ENCODE peak calls at places on chromosomes 13 and 19, in nine cellular contexts. A is stomach, E is transverse colon, T is K562, W is upper lobe of left lung, N is sigmoid colon, I is esophagus muscularis mucosa, X is H1, J is SK-N-SH. Y is an unnamed sample.

GRCh38 chr13:66803759-66804456 is 426.2 kb downstream of the PCDH9 start:
- DNase-seq in A (no peak), E (no peak), T (no peak), W (no peak), N (no peak), I (no peak), X (no peak), J (no peak), Y (no peak)

GRCh38 chr13:39961036-39961435 is 305.6 kb downstream of the COG6 start:
- DNase-seq in A (no peak), E (no peak), T (no peak), W (no peak), N (no peak), I (no peak), X (no peak), J (no peak), Y (no peak)

GRCh38 chr19:46813570-46814358 is 25.4 kb upstream of the SLC1A5 start:
- DNase-seq in A (peak; percentile 92), E (peak; percentile 61), T (no peak), W (no peak), N (peak; percentile 69), I (no peak), X (no peak), J (no peak), Y (peak; percentile 75)

GRCh38 chr13:20134732-20135131 is 26.1 kb downstream of the GJA3 start:
- DNase-seq in A (no peak), E (no peak), T (no peak), W (no peak), N (peak; percentile 47), I (no peak), X (no peak), J (no peak), Y (no peak)

GRCh38 chr13:104831823-104832222 is 1703.6 kb downstream of the EFNB2 start:
- DNase-seq in A (no peak), E (no peak), T (no peak), W (no peak), N (no peak), I (no peak), X (no peak), J (no peak), Y (no peak)

GRCh38 chr19:46860846-46861690 is at the start of gene ARHGAP35:
- DNase-seq in A (no peak), E (peak; percentile 43), T (peak; percentile 92), W (peak; percentile 94), N (no peak), I (no peak), X (no peak), J (peak; percentile 92), Y (peak; percentile 79)

GRCh38 chr13:26484196-26484595 is 73.3 kb upstream of the WASF3 start:
- DNase-seq in A (no peak), E (no peak), T (no peak), W (no peak), N (peak; percentile 30), I (no peak), X (no peak), J (no peak), Y (no peak)

GRCh38 chr19:39768334-39768733 is 10.3 kb upstream of the LEUTX start:
- DNase-seq in A (no peak), E (no peak), T (no peak), W (no peak), N (no peak), I (no peak), X (no peak), J (no peak), Y (no peak)

GRCh38 chr13:37791699-37792098 is 77.9 kb downstream of the TRPC4 start:
- DNase-seq in A (no peak), E (no peak), T (no peak), W (no peak), N (no peak), I (no peak), X (no peak), J (no peak), Y (no peak)

GRCh38 chr19:2315818-2316353 is 7.9 kb upstream of the LINGO3 start:
- DNase-seq in A (peak; percentile 65), E (peak; percentile 71), T (peak; percentile 66), W (peak; percentile 89), N (peak; percentile 85), I (peak; percentile 94), X (no peak), J (peak; percentile 95), Y (no peak)

GRCh38 chr13:49184621-49185020 is 35.5 kb upstream of the MLNR start:
- DNase-seq in A (no peak), E (no peak), T (no peak), W (no peak), N (no peak), I (no peak), X (peak; percentile 15), J (no peak), Y (no peak)

GRCh38 chr19:32677657-32678056 is 2.0 kb downstream of the RGS9BP start:
- DNase-seq in A (no peak), E (no peak), T (no peak), W (peak; percentile 77), N (no peak), I (no peak), X (no peak), J (no peak), Y (no peak)

GRCh38 chr19:55336101-55336500 is 3.6 kb upstream of the KMT5C start:
- DNase-seq in A (no peak), E (no peak), T (no peak), W (no peak), N (no peak), I (no peak), X (no peak), J (no peak), Y (no peak)
- TF ChIP-seq EP300 in A (no peak), E (no peak), T (no peak), W (no peak), N (no peak), I (no peak), X (no peak), J (no peak), Y (no peak)

DNA sequence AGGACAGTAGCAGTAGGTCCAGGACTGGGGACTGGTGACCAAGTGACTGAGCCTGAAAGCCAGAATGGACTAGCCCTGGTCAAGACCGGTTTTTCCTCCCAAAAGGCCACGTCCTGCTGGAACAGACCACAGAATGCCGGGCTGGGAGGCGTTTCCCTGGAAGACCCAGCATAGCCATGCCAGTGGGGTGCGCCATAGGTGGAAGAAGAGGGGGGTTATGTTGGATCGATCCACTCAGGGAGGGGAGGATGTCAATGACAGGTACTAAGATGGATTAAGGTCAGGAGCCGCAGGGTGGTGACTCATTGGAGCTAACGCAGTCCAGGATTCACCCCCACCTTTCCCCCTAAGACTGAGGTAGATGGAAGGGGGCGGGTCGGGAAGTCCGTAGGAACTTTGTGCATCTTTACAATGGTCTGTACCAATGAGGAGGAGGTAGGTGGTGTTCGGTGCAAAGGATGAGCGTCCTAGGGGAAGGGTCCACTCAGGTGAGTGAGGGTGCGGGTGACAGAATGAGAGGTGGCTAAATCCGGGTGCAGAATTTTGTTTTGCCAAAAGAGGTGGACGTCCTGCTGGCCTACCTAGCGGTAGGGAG is 21.0 kb downstream of the VASP start:
- DNase-seq in A (no peak), E (no peak), T (peak; percentile 44), W (no peak), N (no peak), I (no peak), X (peak; percentile 50), J (no peak), Y (no peak)
- H3K4me3 ChIP-seq in A (peak overlapping the region; percentile 49), E (peak overlapping the region; percentile 40), T (no peak overlapping the region), W (peak overlapping the region; percentile 52), N (no peak overlapping the region), I (peak overlapping the region; percentile 47), X (peak overlapping the region; percentile 60), J (no peak overlapping the region), Y (peak overlapping the region; percentile 49)

GRCh38 chr19:3983936-3984583 is 1.2 kb downstream of the EEF2 start:
- DNase-seq in A (no peak), E (peak; percentile 70), T (peak; percentile 27), W (peak; percentile 87), N (peak; percentile 71), I (no peak), X (no peak), J (peak; percentile 32), Y (no peak)
- TF ChIP-seq POLR2AphosphoS5 in A (no peak), E (peak; percentile 46), T (peak; percentile 33), W (peak; percentile 45), N (no peak), I (peak; percentile 34), X (peak; percentile 84), J (no peak), Y (no peak)

GRCh38 chr19:49017041-49017665 is at the start of gene LHB:
- DNase-seq in A (no peak), E (no peak), T (no peak), W (peak; percentile 46), N (no peak), I (no peak), X (no peak), J (peak; percentile 42), Y (no peak)

GRCh38 chr19:49017666-49018351 is 918 bp upstream of the LHB start:
- DNase-seq in A (peak; percentile 53), E (peak; percentile 49), T (peak; percentile 72), W (peak; percentile 92), N (no peak), I (no peak), X (no peak), J (peak; percentile 89), Y (peak; percentile 75)

GRCh38 chr19:49020931-49021895 is 2.9 kb downstream of the CGB3 start:
- DNase-seq in A (no peak), E (no peak), T (no peak), W (no peak), N (no peak), I (no peak), X (no peak), J (peak; percentile 66), Y (no peak)

GRCh38 chr19:49020342-49020741 is 3.5 kb upstream of the LHB start:
- DNase-seq in A (peak; percentile 31), E (no peak), T (no peak), W (peak; percentile 38), N (no peak), I (no peak), X (no peak), J (no peak), Y (no peak)

GRCh38 chr19:49019242-49019932 is 2.5 kb upstream of the LHB start:
- DNase-seq in A (peak; percentile 83), E (peak; percentile 84), T (peak; percentile 91), W (peak; percentile 92), N (no peak), I (no peak), X (peak; percentile 29), J (peak; percentile 91), Y (peak; percentile 75)
- TF ChIP-seq EP300 in A (no peak), E (no peak), T (no peak), W (no peak), N (no peak), I (no peak), X (no peak), J (no peak), Y (no peak)

GRCh38 chr19:3697671-3698385 is 2.4 kb downstream of the PIP5K1C start:
- DNase-seq in A (no peak), E (no peak), T (no peak), W (peak; percentile 66), N (no peak), I (no peak), X (no peak), J (no peak), Y (peak; percentile 60)
- H3K4me3 ChIP-seq in A (peak overlapping the region; percentile 96), E (no peak overlapping the region), T (no peak overlapping the region), W (no peak overlapping the region), N (peak overlapping the region; percentile 97), I (peak overlapping the region; percentile 98), X (no peak overlapping the region), J (no peak overlapping the region), Y (peak overlapping the region; percentile 88)

DNA sequence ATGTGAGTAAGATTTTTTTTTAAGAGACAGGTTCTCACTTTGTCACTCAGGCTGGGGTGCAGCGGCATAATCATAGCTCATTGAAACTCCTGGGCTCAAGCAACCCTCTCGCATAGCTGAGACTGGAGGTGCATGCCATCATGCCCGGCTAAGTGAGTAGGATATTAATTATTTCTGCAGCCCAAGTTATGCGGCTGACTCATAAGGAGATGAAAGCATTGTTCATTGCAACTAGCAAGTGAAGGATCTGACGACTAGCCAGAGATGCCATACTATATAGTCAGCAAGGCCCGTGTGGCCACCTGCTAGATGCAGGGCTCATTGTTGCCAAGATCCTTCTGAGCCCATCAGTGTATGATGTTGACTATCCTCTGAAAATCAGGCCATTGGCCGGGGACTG is 45.2 kb downstream of the ABCC4 start:
- DNase-seq in A (no peak), E (no peak), T (no peak), W (no peak), N (no peak), I (no peak), X (no peak), J (no peak), Y (no peak)
- TF ChIP-seq POLR2AphosphoS5 in A (no peak), E (peak; percentile 11), T (no peak), W (no peak), N (no peak), I (no peak), X (no peak), J (peak; percentile 75), Y (no peak)

Y was measured in suprapubic skin.